ENCODE peak calls at places on chromosomes 6 and 20, in seven cellular contexts. T is GM23338, M is breast epithelium, I is mammary epithelial cell, C is left ventricle myocardium inferior, O is SK-N-SH, G is NT2/D1. L is an unnamed sample. For H3K4me1, the result is how much of the 10 kb centered on the place peaks cover.

GRCh38 chr20:39880890-39881289 is 808.1 kb downstream of the MAFB start:
- DNase-seq in T (peak), I (peak), O (peak), C (no peak), M (no peak), G (no peak), L (no peak)

GRCh38 chr20:60055740-60056139 is 97.5 kb downstream of the CDH26 start:
- DNase-seq in T (no peak), C (peak), G (no peak), M (no peak), O (no peak), I (peak), L (no peak)

GRCh38 chr6:116536216-116536621 is 9.3 kb downstream of the TRAPPC3L start:
- DNase-seq in O (peak), G (no peak), C (no peak), M (no peak), T (peak), I (peak), L (peak)

GRCh38 chr6:156021746-156022396 is 566.2 kb upstream of the NOX3 start:
- DNase-seq in G (no peak), C (no peak), M (no peak), O (no peak), T (no peak), I (no peak), L (no peak)

GRCh38 chr20:53805895-53806384 is 212.3 kb upstream of the ZNF217 start:
- DNase-seq in I (peak), T (no peak), O (no peak), C (no peak), G (no peak), M (no peak), L (no peak)

GRCh38 chr6:110874880-110875547 is 429 bp downstream of the AMD1 start:
- DNase-seq in O (peak), M (no peak), T (no peak), G (no peak), C (peak), I (peak), L (no peak)

GRCh38 chr6:1240766-1241165 is 71.1 kb upstream of the FOXQ1 start:
- DNase-seq in M (no peak), T (no peak), O (no peak), I (peak), G (no peak), C (no peak), L (no peak)

GRCh38 chr6:100809346-100809745 is 71.8 kb downstream of the ASCC3 start:
- DNase-seq in M (no peak), C (no peak), O (no peak), I (no peak), G (no peak), T (no peak), L (no peak)

GRCh38 chr6:37038297-37039198 is 33.1 kb downstream of the FGD2 start:
- DNase-seq in G (no peak), O (peak), I (no peak), T (no peak), M (peak), C (peak), L (no peak)

GRCh38 chr20:19115581-19115980 is 96.9 kb upstream of the SLC24A3 start:
- DNase-seq in O (no peak), I (no peak), G (no peak), C (no peak), T (no peak), M (no peak), L (no peak)

GRCh38 chr6:169252805-169253189 is 849 bp downstream of the THBS2 start:
- DNase-seq in M (no peak), C (no peak), T (peak), I (no peak), G (no peak), O (no peak), L (peak)

GRCh38 chr6:81834141-81834621 is 81.7 kb upstream of the TENT5A start:
- DNase-seq in G (no peak), I (no peak), C (peak), T (no peak), O (no peak), M (no peak), L (no peak)

GRCh38 chr6:108622601-108623335 is 62.1 kb downstream of the FOXO3 start:
- DNase-seq in C (peak), T (no peak), G (no peak), I (peak), M (no peak), O (peak), L (no peak)

GRCh38 chr20:37071481-37071911 is 24.3 kb downstream of the RBL1 start:
- DNase-seq in O (no peak), G (no peak), T (no peak), I (peak), C (no peak), M (no peak), L (no peak)

GRCh38 chr6:7996538-7997225 is 67.5 kb downstream of the BLOC1S5 start:
- DNase-seq in G (no peak), M (no peak), T (no peak), I (peak), O (peak), C (no peak), L (no peak)

GRCh38 chr6:71502961-71503360 is 214.3 kb downstream of the OGFRL1 start:
- DNase-seq in G (no peak), C (no peak), T (no peak), M (no peak), I (no peak), O (no peak), L (no peak)

GRCh38 chr20:8795404-8795803 is 273.5 kb upstream of the PLCB4 start:
- DNase-seq in M (no peak), G (no peak), C (no peak), O (no peak), T (no peak), I (peak), L (no peak)

GRCh38 chr20:45412653-45413052 is 3.3 kb upstream of the PIGT start:
- DNase-seq in C (no peak), G (no peak), T (no peak), I (no peak), M (no peak), O (no peak), L (no peak)
- H3K4me1 ChIP-seq in C (half or more), G (under half), T (under half), I (under half), M (under half), O (under half), L (under half)

GRCh38 chr6:165671222-165671715 is 8.2 kb upstream of the PDE10A start:
- DNase-seq in O (no peak), I (no peak), T (no peak), C (no peak), M (no peak), G (no peak), L (no peak)
- H3K4me1 ChIP-seq in O (under half), I (under half), T (half or more), C (under half), M (under half), G (under half), L (under half)

DNA sequence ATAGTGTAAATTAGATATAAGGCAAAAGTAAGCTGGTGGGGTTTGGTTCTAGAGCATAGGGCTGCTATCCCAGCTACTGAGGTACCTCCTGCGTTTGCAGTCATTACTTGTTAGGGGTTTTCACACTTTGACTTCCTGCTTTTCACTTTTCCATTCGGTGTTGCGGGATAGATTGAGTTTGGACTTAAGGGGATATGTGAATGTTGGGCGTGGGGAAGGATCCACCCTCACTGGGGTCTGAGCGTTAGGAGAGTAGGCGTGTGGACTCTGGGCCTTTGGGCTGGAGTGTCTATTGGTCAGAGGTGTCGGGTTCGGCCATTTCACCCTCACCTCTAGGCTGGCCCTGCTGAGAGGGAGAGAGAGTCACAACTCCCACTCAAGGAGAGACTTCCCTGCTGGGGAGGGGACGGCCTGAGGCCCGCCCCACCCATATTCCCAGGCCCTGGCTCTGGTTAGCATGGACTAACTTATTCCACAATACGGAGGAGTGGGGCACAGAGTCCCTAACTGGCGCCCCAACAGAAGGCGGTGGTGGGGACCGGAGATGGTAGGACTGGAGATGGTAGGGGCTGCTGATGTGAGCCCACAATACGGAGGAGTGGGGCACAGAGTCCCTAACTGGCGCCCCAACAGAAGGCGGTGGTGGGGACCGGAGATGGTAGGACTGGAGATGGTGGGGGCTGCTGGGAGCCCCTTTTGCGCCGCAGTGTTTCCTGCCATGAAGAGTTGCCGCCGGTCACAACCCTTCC is 1.6 kb upstream of the PTPRA start:
- DNase-seq in T (peak), O (no peak), C (no peak), M (no peak), G (no peak), I (no peak), L (no peak)
- H3K4me1 ChIP-seq in T (under half), O (under half), C (half or more), M (under half), G (under half), I (under half), L (under half)

GRCh38 chr20:31713312-31714049 is 9.2 kb downstream of the BCL2L1 start:
- DNase-seq in G (no peak), O (no peak), T (peak), C (peak), I (peak), M (peak), L (no peak)
- H3K4me1 ChIP-seq in G (under half), O (half or more), T (half or more), C (half or more), I (half or more), M (half or more), L (under half)

L was measured in HAP-1.